ENCODE peak calls at places on chromosomes 2 and 18, in eight cellular contexts. One of them, this sample, is unnamed.

GRCh38 chr2:48471048-48471474 is 58.9 kb upstream of the STON1 start:
- DNase-seq in globus pallidus: peak
- DNase-seq in head of caudate nucleus: no peak
- DNase-seq in sciatic nerve: no peak
- DNase-seq in putamen: no peak
- DNase-seq in hypothalamus: no peak
- DNase-seq in CD8-positive, alpha-beta memory T cell: no peak
- DNase-seq in HT1080: peak
- DNase-seq in this sample: no peak

GRCh38 chr2:15920696-15921095 is 19.7 kb upstream of the MYCN start:
- DNase-seq in globus pallidus: no peak
- DNase-seq in head of caudate nucleus: no peak
- DNase-seq in sciatic nerve: no peak
- DNase-seq in putamen: no peak
- DNase-seq in hypothalamus: no peak
- DNase-seq in CD8-positive, alpha-beta memory T cell: no peak
- DNase-seq in HT1080: no peak
- DNase-seq in this sample: no peak

GRCh38 chr2:40653829-40654228 is 201.9 kb upstream of the SLC8A1 start:
- DNase-seq in globus pallidus: no peak
- DNase-seq in head of caudate nucleus: no peak
- DNase-seq in sciatic nerve: no peak
- DNase-seq in putamen: no peak
- DNase-seq in hypothalamus: no peak
- DNase-seq in CD8-positive, alpha-beta memory T cell: no peak
- DNase-seq in HT1080: peak
- DNase-seq in this sample: no peak

GRCh38 chr2:15584316-15584715 is 7.4 kb upstream of the DDX1 start:
- DNase-seq in globus pallidus: no peak
- DNase-seq in head of caudate nucleus: no peak
- DNase-seq in sciatic nerve: no peak
- DNase-seq in putamen: no peak
- DNase-seq in hypothalamus: no peak
- DNase-seq in CD8-positive, alpha-beta memory T cell: no peak
- DNase-seq in HT1080: no peak
- DNase-seq in this sample: no peak

GRCh38 chr2:204255469-204255868 is 289.8 kb upstream of the PARD3B start:
- DNase-seq in globus pallidus: no peak
- DNase-seq in head of caudate nucleus: no peak
- DNase-seq in sciatic nerve: no peak
- DNase-seq in putamen: no peak
- DNase-seq in hypothalamus: no peak
- DNase-seq in CD8-positive, alpha-beta memory T cell: no peak
- DNase-seq in HT1080: no peak
- DNase-seq in this sample: no peak

GRCh38 chr2:45913539-45913938 is 262.1 kb downstream of the PRKCE start:
- DNase-seq in globus pallidus: no peak
- DNase-seq in head of caudate nucleus: no peak
- DNase-seq in sciatic nerve: no peak
- DNase-seq in putamen: no peak
- DNase-seq in hypothalamus: no peak
- DNase-seq in CD8-positive, alpha-beta memory T cell: no peak
- DNase-seq in HT1080: no peak
- DNase-seq in this sample: no peak

GRCh38 chr2:148828941-148829340 is 46.1 kb upstream of the KIF5C start:
- DNase-seq in globus pallidus: no peak
- DNase-seq in head of caudate nucleus: no peak
- DNase-seq in sciatic nerve: no peak
- DNase-seq in putamen: no peak
- DNase-seq in hypothalamus: no peak
- DNase-seq in CD8-positive, alpha-beta memory T cell: no peak
- DNase-seq in HT1080: no peak
- DNase-seq in this sample: no peak

GRCh38 chr2:40962026-40962425 is 510.1 kb upstream of the SLC8A1 start:
- DNase-seq in globus pallidus: no peak
- DNase-seq in head of caudate nucleus: no peak
- DNase-seq in sciatic nerve: no peak
- DNase-seq in putamen: no peak
- DNase-seq in hypothalamus: no peak
- DNase-seq in CD8-positive, alpha-beta memory T cell: no peak
- DNase-seq in HT1080: peak
- DNase-seq in this sample: no peak

GRCh38 chr2:229835601-229836283 is 86.1 kb downstream of the TRIP12 start:
- DNase-seq in globus pallidus: no peak
- DNase-seq in head of caudate nucleus: no peak
- DNase-seq in sciatic nerve: no peak
- DNase-seq in putamen: no peak
- DNase-seq in hypothalamus: no peak
- DNase-seq in CD8-positive, alpha-beta memory T cell: no peak
- DNase-seq in HT1080: no peak
- DNase-seq in this sample: no peak

GRCh38 chr2:217757108-217757463 is 245.7 kb downstream of the TNS1 start:
- DNase-seq in globus pallidus: no peak
- DNase-seq in head of caudate nucleus: no peak
- DNase-seq in sciatic nerve: no peak
- DNase-seq in putamen: no peak
- DNase-seq in hypothalamus: no peak
- DNase-seq in CD8-positive, alpha-beta memory T cell: no peak
- DNase-seq in HT1080: no peak
- DNase-seq in this sample: no peak

GRCh38 chr2:46555011-46555410 is 75.6 kb downstream of the TMEM247 start:
- DNase-seq in globus pallidus: no peak
- DNase-seq in head of caudate nucleus: no peak
- DNase-seq in sciatic nerve: no peak
- DNase-seq in putamen: no peak
- DNase-seq in hypothalamus: no peak
- DNase-seq in CD8-positive, alpha-beta memory T cell: no peak
- DNase-seq in HT1080: no peak
- DNase-seq in this sample: no peak

GRCh38 chr2:29164101-29164846 is 49.1 kb downstream of the CLIP4 start:
- DNase-seq in globus pallidus: no peak
- DNase-seq in head of caudate nucleus: no peak
- DNase-seq in sciatic nerve: no peak
- DNase-seq in putamen: peak
- DNase-seq in hypothalamus: no peak
- DNase-seq in CD8-positive, alpha-beta memory T cell: no peak
- DNase-seq in HT1080: no peak
- DNase-seq in this sample: no peak

GRCh38 chr2:214367171-214367570 is 43.7 kb upstream of the VWC2L start:
- DNase-seq in globus pallidus: no peak
- DNase-seq in head of caudate nucleus: no peak
- DNase-seq in sciatic nerve: no peak
- DNase-seq in putamen: no peak
- DNase-seq in hypothalamus: no peak
- DNase-seq in CD8-positive, alpha-beta memory T cell: no peak
- DNase-seq in HT1080: no peak
- DNase-seq in this sample: no peak

GRCh38 chr2:120397362-120397811 is 51.5 kb downstream of the INHBB start:
- DNase-seq in globus pallidus: no peak
- DNase-seq in head of caudate nucleus: no peak
- DNase-seq in sciatic nerve: peak
- DNase-seq in putamen: no peak
- DNase-seq in hypothalamus: no peak
- DNase-seq in CD8-positive, alpha-beta memory T cell: no peak
- DNase-seq in HT1080: no peak
- DNase-seq in this sample: peak

GRCh38 chr2:241728627-241729026 is 5.8 kb upstream of the D2HGDH start:
- DNase-seq in globus pallidus: peak
- DNase-seq in head of caudate nucleus: peak
- DNase-seq in sciatic nerve: no peak
- DNase-seq in putamen: peak
- DNase-seq in hypothalamus: peak
- DNase-seq in CD8-positive, alpha-beta memory T cell: no peak
- DNase-seq in HT1080: no peak
- DNase-seq in this sample: no peak

GRCh38 chr18:50195689-50196088 is 742 bp upstream of the MYO5B start:
- DNase-seq in globus pallidus: no peak
- DNase-seq in head of caudate nucleus: no peak
- DNase-seq in sciatic nerve: no peak
- DNase-seq in putamen: no peak
- DNase-seq in hypothalamus: no peak
- DNase-seq in CD8-positive, alpha-beta memory T cell: no peak
- DNase-seq in HT1080: no peak
- DNase-seq in this sample: no peak

This sample was measured in suprapubic skin.